ENCODE peak calls at places on chromosomes 4 and X, in seven cellular contexts. O is tibial artery, G is GM06990, F is bronchial epithelial cell, L is OCI-LY7, Y is ovary, H is left lung. X is an unnamed sample.

GRCh38 chrX:44872319-44872816 is 620 bp upstream of the KDM6A start:
- DNase-seq in O (no peak), G (no peak), F (no peak), L (no peak), Y (no peak), H (peak; percentile 61), X (peak; percentile 90)

GRCh38 chrX:3680459-3680858 is 33.0 kb downstream of the PRKX start:
- DNase-seq in O (no peak), G (no peak), F (no peak), L (no peak), Y (no peak), H (no peak), X (no peak)

GRCh38 chrX:47171996-47172395 is 21.6 kb upstream of the UBA1 start:
- DNase-seq in O (no peak), G (no peak), F (no peak), L (no peak), Y (peak; percentile 1), H (no peak), X (peak; percentile 58)

GRCh38 chrX:45172890-45173289 is 27.8 kb downstream of the DIPK2B start:
- DNase-seq in O (no peak), G (no peak), F (peak; percentile 84), L (no peak), Y (no peak), H (no peak), X (no peak)

GRCh38 chrX:136880003-136880451 is 498 bp downstream of the RBMX start:
- DNase-seq in O (no peak), G (no peak), F (no peak), L (peak; percentile 59), Y (peak; percentile 57), H (peak; percentile 36), X (no peak)

GRCh38 chr4:117700111-117700892 is 334.0 kb upstream of the NDST3 start:
- DNase-seq in O (no peak), G (no peak), F (peak; percentile 3), L (peak; percentile 5), Y (no peak), H (no peak), X (no peak)

GRCh38 chr4:7877131-7877530 is 62.5 kb downstream of the AFAP1 start:
- DNase-seq in O (no peak), G (no peak), F (no peak), L (no peak), Y (no peak), H (no peak), X (no peak)

GRCh38 chrX:124256209-124256608 is 76.3 kb upstream of the TEX13D start:
- DNase-seq in O (no peak), G (no peak), F (no peak), L (no peak), Y (no peak), H (no peak), X (no peak)

GRCh38 chrX:134388161-134389109 is 71.5 kb upstream of the HPRT1 start:
- DNase-seq in O (no peak), G (peak; percentile 43), F (no peak), L (peak; percentile 81), Y (no peak), H (no peak), X (no peak)

GRCh38 chr4:101649790-101650450 is 140.6 kb upstream of the BANK1 start:
- DNase-seq in O (no peak), G (no peak), F (peak; percentile 94), L (no peak), Y (no peak), H (no peak), X (peak; percentile 64)

GRCh38 chr4:111797455-111798163 is 347.6 kb upstream of the FAM241A start:
- DNase-seq in O (no peak), G (no peak), F (no peak), L (no peak), Y (no peak), H (no peak), X (no peak)

GRCh38 chr4:73856518-73856917 is 3.4 kb downstream of the PF4V1 start:
- DNase-seq in O (no peak), G (no peak), F (peak; percentile 62), L (no peak), Y (no peak), H (no peak), X (no peak)

GRCh38 chr4:24932831-24933230 is 20.0 kb upstream of the CCDC149 start:
- DNase-seq in O (no peak), G (no peak), F (no peak), L (no peak), Y (no peak), H (no peak), X (no peak)

GRCh38 chr4:24924309-24924781 is 11.5 kb upstream of the CCDC149 start:
- DNase-seq in O (no peak), G (no peak), F (peak; percentile 42), L (no peak), Y (no peak), H (peak; percentile 75), X (peak; percentile 90)

GRCh38 chr4:24927039-24927438 is 14.2 kb upstream of the CCDC149 start:
- DNase-seq in O (no peak), G (no peak), F (no peak), L (no peak), Y (no peak), H (no peak), X (no peak)

GRCh38 chr4:24930136-24930535 is 17.3 kb upstream of the CCDC149 start:
- DNase-seq in O (no peak), G (no peak), F (peak; percentile 29), L (no peak), Y (no peak), H (no peak), X (no peak)

DNA sequence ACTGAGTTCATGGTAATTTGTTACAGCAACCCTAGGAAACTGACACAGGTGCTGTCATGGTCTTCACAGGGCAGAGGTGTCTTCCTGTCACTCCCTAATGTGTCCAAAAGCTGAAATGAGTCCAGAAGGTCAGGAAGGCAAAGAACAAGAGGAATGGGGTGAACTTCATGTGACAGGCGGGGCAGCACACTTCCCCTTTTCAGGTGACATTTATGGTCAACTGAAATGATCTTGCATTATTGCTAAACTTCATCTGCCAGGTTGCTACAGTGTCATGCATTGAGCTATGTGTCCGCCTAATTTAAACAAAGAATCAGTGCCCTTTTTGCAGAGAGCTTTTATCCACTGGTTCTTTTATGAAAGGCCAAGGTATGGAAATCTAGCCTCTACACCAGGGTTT is 15.9 kb upstream of the CCDC149 start:
- DNase-seq in O (no peak), G (no peak), F (no peak), L (no peak), Y (no peak), H (no peak), X (no peak)
- H3K4me3 ChIP-seq in O (no peak overlapping the region), G (no peak overlapping the region), F (no peak overlapping the region), L (no peak overlapping the region), Y (no peak overlapping the region), H (no peak overlapping the region), X (no peak overlapping the region)

GRCh38 chr4:69470561-69470960 is 25.1 kb downstream of the UGT2B4 start:
- DNase-seq in O (no peak), G (no peak), F (no peak), L (no peak), Y (no peak), H (no peak), X (no peak)
- TF ChIP-seq CTCF in O (no peak), G (no peak), F (no peak), L (peak; percentile 28), Y (no peak), H (no peak), X (no peak)

GRCh38 chrX:114615765-114616164 is 31.9 kb downstream of the HTR2C start:
- DNase-seq in O (no peak), G (no peak), F (no peak), L (no peak), Y (no peak), H (no peak), X (no peak)
- H3K4me3 ChIP-seq in O (no peak overlapping the region), G (no peak overlapping the region), F (no peak overlapping the region), L (no peak overlapping the region), Y (no peak overlapping the region), H (no peak overlapping the region), X (no peak overlapping the region)

GRCh38 chr4:10160280-10160856 is 43.8 kb upstream of the WDR1 start:
- DNase-seq in O (no peak), G (no peak), F (peak; percentile 42), L (no peak), Y (no peak), H (no peak), X (no peak)
- TF ChIP-seq CTCF in O (no peak), G (peak; percentile 11), F (peak; percentile 26), L (peak; percentile 36), Y (no peak), H (no peak), X (peak; percentile 39)

GRCh38 chr4:174210952-174211490 is 72.4 kb downstream of the FBXO8 start:
- DNase-seq in O (no peak), G (no peak), F (peak; percentile 63), L (no peak), Y (no peak), H (no peak), X (no peak)
- H3K4me3 ChIP-seq in O (no peak overlapping the region), G (no peak overlapping the region), F (no peak overlapping the region), L (no peak overlapping the region), Y (no peak overlapping the region), H (no peak overlapping the region), X (no peak overlapping the region)

X was measured in osteoblast.